ENCODE peak calls at places on chromosomes 3 and 15, in nine cellular contexts. U, Z, Q, J, A, V, C, T and E are unnamed samples. For H3K36me3 and H3K4me1, the result is how much of the 10 kb centered on the place peaks cover.

GRCh38 chr3:70747847-70748246 is 435.4 kb upstream of the MDFIC2 start:
- DNase-seq in J (no peak), C (no peak), T (no peak), V (no peak), Z (no peak), U (no peak), Q (no peak), A (no peak), E (no peak)

GRCh38 chr3:32794487-32795308 is 23.1 kb upstream of the TRIM71 start:
- DNase-seq in V (peak), Z (no peak), U (peak), J (peak), A (no peak), T (no peak), C (no peak), Q (no peak), E (no peak)

GRCh38 chr15:82105458-82106205 is 59.8 kb upstream of the MEX3B start:
- DNase-seq in A (no peak), T (no peak), C (no peak), J (peak), Z (peak), U (peak), V (peak), Q (no peak), E (no peak)

GRCh38 chr3:124903896-124904879 is 17.0 kb upstream of the ITGB5 start:
- DNase-seq in U (peak), A (no peak), V (no peak), Q (no peak), T (no peak), J (no peak), Z (no peak), C (no peak), E (no peak)

GRCh38 chr3:106748471-106748870 is 628.8 kb upstream of the CCDC54 start:
- DNase-seq in V (no peak), U (no peak), C (no peak), A (no peak), T (no peak), Q (no peak), J (no peak), Z (no peak), E (no peak)

GRCh38 chr3:184694694-184695093 is 17.2 kb downstream of the MAGEF1 start:
- DNase-seq in Z (no peak), U (no peak), A (no peak), J (no peak), C (no peak), T (no peak), V (no peak), Q (no peak), E (no peak)

GRCh38 chr3:177523072-177523675 is 325.9 kb upstream of the TBL1XR1 start:
- DNase-seq in T (no peak), C (no peak), Q (no peak), U (no peak), A (no peak), J (no peak), V (no peak), Z (no peak), E (no peak)

GRCh38 chr3:88189361-88189810 is 39.6 kb downstream of the C3orf38 start:
- DNase-seq in J (no peak), V (no peak), Z (no peak), T (no peak), C (no peak), U (no peak), A (no peak), Q (no peak), E (no peak)

GRCh38 chr3:168096210-168096795 is 579 bp upstream of the GOLIM4 start:
- DNase-seq in J (peak), A (peak), T (peak), Z (no peak), C (peak), U (peak), V (peak), Q (peak), E (peak)

GRCh38 chr3:114674041-114674440 is 380.2 kb downstream of the TIGIT start:
- DNase-seq in C (no peak), Z (no peak), U (peak), Q (no peak), V (no peak), A (no peak), T (no peak), J (no peak), E (no peak)

GRCh38 chr3:59555593-59556315 is 505.9 kb upstream of the CFAP20DC start:
- DNase-seq in Z (no peak), C (no peak), A (no peak), V (no peak), U (peak), Q (no peak), J (no peak), T (no peak), E (no peak)

GRCh38 chr3:99330924-99331532 is 307.4 kb upstream of the COL8A1 start:
- DNase-seq in J (no peak), U (peak), A (no peak), V (no peak), Z (no peak), C (no peak), Q (no peak), T (no peak), E (no peak)

GRCh38 chr3:5022966-5023776 is 43.9 kb downstream of the BHLHE40 start:
- DNase-seq in T (no peak), J (no peak), C (peak), V (peak), Z (peak), Q (no peak), U (peak), A (peak), E (no peak)

GRCh38 chr3:24683090-24683489 is 188.4 kb upstream of the THRB start:
- DNase-seq in C (no peak), U (peak), A (no peak), T (peak), J (no peak), V (no peak), Q (no peak), Z (no peak), E (no peak)

GRCh38 chr3:38563070-38563901 is 67.1 kb downstream of the EXOG start:
- DNase-seq in Z (no peak), V (peak), C (no peak), T (no peak), U (no peak), J (no peak), A (no peak), Q (no peak), E (peak)

GRCh38 chr3:153621988-153622387 is 460.0 kb downstream of the RAP2B start:
- DNase-seq in T (no peak), J (no peak), Q (no peak), Z (no peak), A (no peak), U (no peak), C (no peak), V (no peak), E (no peak)

GRCh38 chr3:58065700-58066167 is 57.5 kb downstream of the FLNB start:
- DNase-seq in C (no peak), V (peak), T (no peak), U (no peak), A (no peak), Q (no peak), Z (no peak), J (no peak), E (no peak)

GRCh38 chr3:141049681-141050080 is 1.5 kb upstream of the SPSB4 start:
- DNase-seq in J (no peak), V (no peak), Z (no peak), Q (no peak), T (no peak), A (no peak), C (no peak), U (no peak), E (no peak)

GRCh38 chr3:40465111-40465407 is 7.9 kb downstream of the RPL14 start:
- DNase-seq in C (no peak), U (no peak), V (no peak), Z (no peak), A (no peak), Q (no peak), J (no peak), T (no peak), E (no peak)

GRCh38 chr15:40893733-40894688 is at the start of gene VPS18:
- DNase-seq in U (peak), A (peak), T (peak), C (peak), V (peak), Z (peak), J (peak), Q (peak), E (peak)
- TF ChIP-seq POLR2A in U (peak), A (no peak), T (peak), C (peak), V (peak), Z (peak), J (peak), Q (no peak), E (peak)

DNA sequence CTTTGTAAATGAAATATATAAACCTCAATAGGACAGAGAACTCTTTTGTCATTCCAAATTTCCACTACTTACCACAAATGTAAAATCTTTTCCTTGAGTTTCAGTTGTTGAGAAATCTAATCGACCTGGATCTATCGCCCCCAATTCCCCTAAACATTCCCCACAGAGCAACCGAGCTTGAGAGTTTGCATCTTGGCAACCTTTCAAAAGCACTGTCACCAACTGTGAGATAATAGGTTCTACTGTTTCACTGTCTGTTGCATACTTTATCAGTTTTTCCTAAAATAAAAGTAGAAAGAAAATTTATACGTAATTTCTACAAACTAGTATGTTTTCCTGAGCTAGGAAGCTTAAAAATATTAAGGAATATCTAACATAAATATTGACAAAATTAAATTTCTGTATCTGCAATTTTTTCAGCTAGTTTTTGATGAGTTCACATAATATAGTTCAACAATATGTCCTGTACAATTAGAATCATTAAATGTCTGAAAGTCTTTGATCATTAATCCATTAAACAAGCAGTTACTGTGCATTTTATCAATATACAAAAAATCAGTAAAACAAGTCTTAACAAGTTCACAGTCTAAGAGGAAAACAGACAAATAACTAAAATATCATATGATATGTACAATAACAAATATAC is 54.5 kb downstream of the ATR start:
- DNase-seq in A (no peak), J (no peak), Z (no peak), V (no peak), Q (no peak), C (no peak), T (no peak), U (peak), E (no peak)
- H3K36me3 ChIP-seq in A (under half), J (under half), Z (under half), V (under half), Q (under half), C (under half), T (under half), U (under half), E (under half)

GRCh38 chr3:179179256-179179655 is 31.1 kb downstream of the PIK3CA start:
- DNase-seq in T (no peak), U (no peak), Q (no peak), V (no peak), C (no peak), Z (no peak), J (no peak), A (no peak), E (no peak)
- H3K4me1 ChIP-seq in T (under half), U (under half), Q (half or more), V (half or more), C (under half), Z (under half), J (under half), A (under half), E (half or more)

DNA sequence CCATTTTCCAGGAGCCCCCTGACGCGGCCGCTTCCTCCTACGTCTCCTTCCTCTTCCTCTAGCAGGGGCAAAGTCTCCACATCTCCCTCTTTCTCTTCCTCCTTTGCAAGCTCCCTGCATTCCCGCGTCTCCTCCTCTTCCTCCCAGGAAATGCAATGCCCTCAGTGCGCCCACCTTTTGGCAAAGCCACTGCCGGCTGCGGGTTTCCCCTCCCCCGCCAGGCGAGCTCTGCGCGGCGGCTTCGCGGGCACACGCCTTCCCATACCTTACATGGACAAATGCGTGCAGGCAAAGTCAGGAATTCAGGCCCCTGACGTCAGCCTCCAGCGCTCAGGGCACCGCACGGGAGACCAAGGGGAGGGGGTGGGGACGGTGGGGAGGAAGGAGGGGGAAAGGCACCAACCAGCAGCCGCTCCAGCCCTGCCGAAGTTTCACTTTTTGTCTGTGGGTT is 434 bp upstream of the LPP start:
- DNase-seq in Z (peak), V (peak), J (peak), A (peak), C (peak), T (peak), Q (peak), U (peak), E (no peak)
- TF ChIP-seq POLR2A in Z (peak), V (peak), J (no peak), A (no peak), C (no peak), T (no peak), Q (no peak), U (peak), E (no peak)

GRCh38 chr15:98909968-98910885 is 97.4 kb downstream of the PGPEP1L start:
- DNase-seq in J (no peak), C (no peak), T (no peak), V (no peak), Z (no peak), U (no peak), A (no peak), Q (no peak), E (no peak)
- H3K36me3 ChIP-seq in J (half or more), C (under half), T (under half), V (under half), Z (under half), U (half or more), A (under half), Q (half or more), E (half or more)

GRCh38 chr15:99148851-99149276 is 44.0 kb downstream of the SYNM start:
- DNase-seq in C (no peak), V (no peak), T (no peak), J (no peak), A (no peak), Z (no peak), Q (no peak), U (no peak), E (no peak)
- H3K4me1 ChIP-seq in C (under half), V (under half), T (under half), J (under half), A (under half), Z (under half), Q (under half), U (under half), E (under half)

DNA sequence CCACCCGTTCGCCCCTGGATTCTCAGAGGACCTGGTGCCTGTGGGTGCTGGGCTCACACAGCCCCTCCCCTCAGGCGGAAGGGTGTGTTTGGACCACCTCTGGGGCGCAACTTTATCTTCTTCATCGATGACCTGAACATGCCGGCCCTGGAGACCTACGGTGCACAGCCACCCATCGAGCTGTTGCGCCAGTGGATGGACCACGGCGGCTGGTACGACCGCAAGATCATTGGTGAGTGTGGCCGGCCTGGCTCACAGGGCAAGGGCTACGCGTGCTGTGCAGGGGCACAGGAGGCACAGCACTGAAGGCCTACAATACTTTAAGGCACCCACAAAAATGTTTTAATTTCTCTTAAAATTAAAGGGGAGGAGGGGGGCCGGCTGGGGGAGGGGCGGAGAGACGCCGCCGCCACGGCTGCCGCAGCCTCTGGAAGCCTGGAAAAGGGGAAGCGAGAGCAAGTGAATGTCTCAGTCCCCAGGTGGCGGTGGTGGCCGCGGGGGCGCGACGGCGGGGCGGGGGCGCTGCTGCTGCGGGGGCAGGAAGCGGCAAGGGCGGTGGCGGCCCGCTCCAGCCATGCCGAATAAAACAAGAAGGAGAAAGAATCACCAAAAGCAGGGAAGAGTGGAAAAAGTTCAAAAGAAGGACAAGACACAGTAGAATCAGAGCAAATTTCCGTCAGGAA is 56.8 kb downstream of the DNAH1 start:
- DNase-seq in V (no peak), Q (no peak), Z (no peak), J (peak), T (no peak), U (no peak), C (no peak), A (peak), E (peak)
- TF ChIP-seq POLR2A in V (no peak), Q (no peak), Z (no peak), J (no peak), T (no peak), U (no peak), C (no peak), A (no peak), E (no peak)